ENCODE peak calls at places on chromosomes 16 and 17, in six cellular contexts. B is HepG2, K is A549, P is WTC11, R is SK-N-SH, L is HCT116. M is an unnamed sample.

GRCh38 chr16:4260360-4260759 is 12.5 kb downstream of the TFAP4 start:
- DNase-seq in R (no peak), P (no peak), K (no peak), L (no peak), B (no peak), M (no peak)

GRCh38 chr16:69620564-69620963 is 54.8 kb downstream of the NFAT5 start:
- DNase-seq in P (no peak), L (no peak), K (no peak), B (no peak), R (no peak), M (no peak)

GRCh38 chr17:156094-156621 is 18.8 kb downstream of the SCGB1C2 start:
- DNase-seq in K (no peak), B (no peak), R (no peak), P (no peak), L (no peak), M (no peak)

GRCh38 chr17:44642861-44643260 is 13.4 kb upstream of the MEIOC start:
- DNase-seq in B (no peak), R (no peak), K (no peak), L (no peak), P (no peak), M (no peak)

GRCh38 chr16:59632266-59632855 is 898.2 kb upstream of the GOT2 start:
- DNase-seq in R (no peak), L (no peak), K (peak; percentile 48), B (no peak), P (no peak), M (no peak)

GRCh38 chr16:57092786-57093301 is 461 bp downstream of the CPNE2 start:
- DNase-seq in K (no peak), P (peak; percentile 55), L (no peak), B (no peak), R (peak; percentile 85), M (no peak)

GRCh38 chr16:51755039-51755501 is 604.0 kb upstream of the SALL1 start:
- DNase-seq in B (no peak), L (no peak), P (peak; percentile 21), K (no peak), R (no peak), M (no peak)

GRCh38 chr17:36221187-36221586 is 10.3 kb downstream of the CCL4L2 start:
- DNase-seq in P (no peak), B (no peak), L (no peak), K (no peak), R (no peak), M (no peak)

GRCh38 chr17:57370051-57370581 is 113.8 kb downstream of the MSI2 start:
- DNase-seq in R (peak; percentile 31), B (peak; percentile 94), K (peak; percentile 91), P (no peak), L (no peak), M (no peak)

GRCh38 chr17:68198931-68199836 is 48.7 kb upstream of the AMZ2 start:
- DNase-seq in P (peak; percentile 58), K (peak; percentile 58), B (no peak), R (peak; percentile 72), L (no peak), M (no peak)

GRCh38 chr17:37239690-37240344 is 136.0 kb upstream of the C17orf78 start:
- DNase-seq in K (peak; percentile 21), L (peak; percentile 3), R (peak; percentile 33), P (no peak), B (peak; percentile 8), M (no peak)

GRCh38 chr17:37555386-37555785 is 53.8 kb downstream of the SYNRG start:
- DNase-seq in K (no peak), L (no peak), B (no peak), P (no peak), R (no peak), M (no peak)

GRCh38 chr16:12900599-12901203 is 697 bp upstream of the SHISA9 start:
- DNase-seq in R (peak; percentile 14), B (no peak), P (peak; percentile 31), K (no peak), L (no peak), M (no peak)

GRCh38 chr17:8056232-8056975 is 17.5 kb downstream of the ALOX15B start:
- DNase-seq in B (peak; percentile 93), L (no peak), R (no peak), K (no peak), P (peak; percentile 8), M (peak; percentile 44)

GRCh38 chr16:73082608-73083007 is 34.7 kb upstream of the ZFHX3 start:
- DNase-seq in P (no peak), K (peak; percentile 87), L (no peak), R (no peak), B (peak; percentile 37), M (no peak)

GRCh38 chr16:86590501-86591144 is 12.3 kb downstream of the FOXL1 start:
- DNase-seq in R (no peak), B (peak; percentile 32), L (no peak), K (peak; percentile 84), P (no peak), M (no peak)

GRCh38 chr17:41360291-41360995 is 9.2 kb downstream of the KRT33B start:
- DNase-seq in R (no peak), P (no peak), B (no peak), L (no peak), K (no peak), M (no peak)

GRCh38 chr17:7972131-7972785 is 30.2 kb upstream of the GUCY2D start:
- DNase-seq in R (no peak), P (no peak), L (no peak), K (no peak), B (no peak), M (no peak)

GRCh38 chr17:17152385-17152784 is 53.7 kb downstream of the PLD6 start:
- DNase-seq in K (no peak), P (no peak), R (no peak), B (no peak), L (no peak), M (no peak)

GRCh38 chr17:70829876-70830275 is 660.5 kb downstream of the KCNJ2 start:
- DNase-seq in B (no peak), P (no peak), K (no peak), L (no peak), R (no peak), M (no peak)

GRCh38 chr17:39753514-39754160 is 15.9 kb downstream of the GRB7 start:
- DNase-seq in K (no peak), B (no peak), P (peak; percentile 51), R (peak; percentile 88), L (no peak), M (no peak)

GRCh38 chr17:38749222-38750043 is 1.3 kb upstream of the PCGF2 start:
- DNase-seq in P (peak; percentile 80), B (peak; percentile 89), L (peak; percentile 56), K (peak; percentile 92), R (peak; percentile 65), M (no peak)

GRCh38 chr17:4490109-4490591 is 8.5 kb upstream of the SPNS2 start:
- DNase-seq in R (no peak), L (no peak), B (no peak), P (no peak), K (no peak), M (no peak)

GRCh38 chr17:17783825-17784598 is 52.8 kb downstream of the SREBF1 start:
- DNase-seq in R (no peak), L (no peak), K (no peak), P (peak; percentile 55), B (no peak), M (peak; percentile 17)

GRCh38 chr17:28774206-28774605 is 30.4 kb downstream of the TRAF4 start:
- DNase-seq in K (no peak), R (no peak), B (no peak), L (no peak), P (no peak), M (no peak)

GRCh38 chr17:31819578-31819977 is 39.5 kb downstream of the COPRS start:
- DNase-seq in R (no peak), L (no peak), K (no peak), P (no peak), B (no peak), M (no peak)

GRCh38 chr16:29784901-29785500 is 5.5 kb upstream of the KIF22 start:
- DNase-seq in R (no peak), B (no peak), P (peak; percentile 94), L (no peak), K (peak; percentile 38), M (no peak)

GRCh38 chr16:81780350-81780749 is 1.3 kb downstream of the PLCG2 start:
- DNase-seq in R (no peak), K (no peak), L (no peak), B (no peak), P (no peak), M (no peak)
- TF ChIP-seq MAX in R (no peak), K (no peak), L (no peak), B (no peak), P (no peak), M (peak; percentile 9)

GRCh38 chr17:77833769-77834168 is 124.7 kb upstream of the TNRC6C start:
- DNase-seq in P (no peak), L (no peak), K (no peak), R (no peak), B (no peak), M (peak; percentile 58)

GRCh38 chr17:77837917-77838316 is 120.6 kb upstream of the TNRC6C start:
- DNase-seq in K (no peak), L (no peak), P (no peak), B (no peak), R (no peak), M (no peak)

GRCh38 chr17:77834170-77835115 is 124.1 kb upstream of the TNRC6C start:
- DNase-seq in B (peak; percentile 20), K (peak; percentile 71), R (peak; percentile 59), L (peak; percentile 62), P (no peak), M (peak; percentile 49)

GRCh38 chr17:77838748-77839147 is 119.8 kb upstream of the TNRC6C start:
- DNase-seq in R (no peak), P (no peak), L (no peak), K (no peak), B (no peak), M (no peak)

DNA sequence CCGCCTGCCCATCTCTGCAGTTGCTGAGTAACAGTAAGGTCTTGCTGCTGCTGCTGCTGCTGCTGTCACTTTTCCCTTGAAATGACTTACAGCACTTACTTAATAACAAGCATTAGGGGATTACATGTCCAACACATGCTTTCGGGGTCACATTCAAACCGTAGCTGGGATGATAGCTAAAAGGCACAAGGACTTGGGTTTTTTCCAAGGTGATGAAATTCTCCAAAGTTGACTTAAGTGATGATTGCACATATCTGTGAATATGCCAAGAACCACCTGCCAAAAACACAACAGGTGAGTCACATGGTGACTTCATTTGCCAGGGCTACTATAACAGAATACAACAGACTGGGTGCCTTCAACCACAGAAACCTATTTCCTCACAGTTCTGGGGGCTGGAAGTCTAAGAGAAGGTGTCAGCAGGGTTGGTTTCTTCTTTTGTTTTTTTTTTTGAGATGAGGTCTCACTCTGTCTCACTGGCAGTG is 121.9 kb upstream of the TNRC6C start:
- DNase-seq in P (no peak), L (peak; percentile 65), R (no peak), K (peak; percentile 65), B (no peak), M (no peak)
- TF ChIP-seq MAX in P (no peak), L (peak; percentile 83), R (no peak), K (peak; percentile 36), B (no peak), M (no peak)

DNA sequence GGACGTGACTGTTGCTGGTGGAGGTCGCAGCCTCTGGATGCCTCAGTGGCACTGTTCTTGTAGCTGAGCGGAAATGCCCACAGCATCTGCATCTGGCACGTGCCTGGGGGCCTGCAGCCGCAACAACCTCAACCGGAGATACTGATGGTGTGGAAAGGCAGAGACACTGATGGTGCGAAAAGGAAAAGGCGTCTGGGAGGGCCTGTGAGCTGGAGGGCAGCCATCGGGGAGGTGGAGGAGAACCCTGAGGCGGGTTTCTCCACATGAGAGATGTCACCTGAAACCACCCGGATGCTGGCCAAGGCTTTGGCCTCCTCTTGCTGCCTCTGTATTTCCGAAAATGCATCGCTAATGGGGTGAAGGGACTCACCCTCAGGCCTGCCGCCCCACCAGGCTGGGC is 284.8 kb upstream of the WSB1 start:
- DNase-seq in K (no peak), R (no peak), B (no peak), P (no peak), L (no peak), M (no peak)
- TF ChIP-seq MAX in K (no peak), R (no peak), B (no peak), P (no peak), L (no peak), M (no peak)

GRCh38 chr16:65117701-65118448 is 4.0 kb downstream of the CDH11 start:
- DNase-seq in B (peak; percentile 59), P (peak; percentile 69), L (peak; percentile 0), K (peak; percentile 70), R (peak; percentile 65), M (peak; percentile 2)
- TF ChIP-seq MAX in B (no peak), P (no peak), L (no peak), K (no peak), R (no peak), M (no peak)

M was measured in GM12878.